ENCODE peak calls at places on chromosomes 1 and 21, in nine cellular contexts. J is pancreas; V is activated CD8-positive, alpha-beta T cell treated with anti-CD3 and anti-CD28 coated beads, Interleukin-2, amount 10 ng/mL, durations not matched to agents 7 days and 5 days; H is posterior vena cava; P is skeletal muscle cell; Z is SIG-M5; X is mammary epithelial cell; O is GM23248; F is stimulated activated CD4-positive, alpha-beta T cell treated with anti-CD3 and anti-CD28 coated beads, Interleukin-12 subunit alpha, Interleukin-12 subunit beta, amount 100 ng/mL, for 4 hours. S is an unnamed sample.

GRCh38 chr1:39183503-39184353 is 20.8 kb upstream of the MACF1 start:
- DNase-seq in Z (peak), J (no peak), X (peak), H (no peak), V (peak), P (peak), O (peak), F (peak), S (no peak)

GRCh38 chr1:247287460-247287859 is 31.6 kb downstream of the VN1R5 start:
- DNase-seq in X (no peak), Z (no peak), F (no peak), O (no peak), V (no peak), J (no peak), H (no peak), P (no peak), S (no peak)

GRCh38 chr1:36248250-36248894 is 24.1 kb downstream of the THRAP3 start:
- DNase-seq in F (no peak), J (no peak), Z (no peak), V (no peak), X (peak), H (peak), P (peak), O (peak), S (no peak)

GRCh38 chr1:169877800-169878491 is 15.8 kb downstream of the SCYL3 start:
- DNase-seq in F (no peak), Z (no peak), X (no peak), J (no peak), P (peak), O (peak), H (no peak), V (no peak), S (no peak)

GRCh38 chr1:30732277-30732996 is 9.1 kb upstream of the MATN1 start:
- DNase-seq in X (peak), Z (no peak), J (peak), O (peak), H (no peak), F (no peak), P (peak), V (no peak), S (no peak)

GRCh38 chr1:68384321-68384813 is 65.4 kb downstream of the RPE65 start:
- DNase-seq in H (no peak), V (no peak), P (peak), O (peak), F (no peak), Z (no peak), J (no peak), X (peak), S (no peak)

GRCh38 chr1:164961714-164962113 is 394.8 kb downstream of the LMX1A start:
- DNase-seq in O (no peak), J (no peak), V (no peak), H (no peak), Z (no peak), F (no peak), X (peak), P (no peak), S (no peak)

GRCh38 chr1:2821373-2821955 is 20.0 kb upstream of the TTC34 start:
- DNase-seq in Z (no peak), X (no peak), F (no peak), O (no peak), H (no peak), P (no peak), V (no peak), J (peak), S (peak)

GRCh38 chr1:153441238-153441755 is 19.2 kb downstream of the S100A7 start:
- DNase-seq in Z (no peak), O (no peak), P (no peak), X (no peak), F (no peak), H (no peak), J (no peak), V (no peak), S (no peak)

GRCh38 chr1:212247179-212247721 is 38.0 kb upstream of the PPP2R5A start:
- DNase-seq in O (peak), F (no peak), X (no peak), H (no peak), J (no peak), Z (no peak), P (peak), V (no peak), S (no peak)

GRCh38 chr1:238152119-238152518 is 261.4 kb upstream of the ZP4 start:
- DNase-seq in P (no peak), J (no peak), F (no peak), X (peak), H (no peak), O (no peak), V (no peak), Z (no peak), S (no peak)

GRCh38 chr1:10555635-10556429 is 81.1 kb downstream of the PEX14 start:
- DNase-seq in F (no peak), O (no peak), P (no peak), J (no peak), Z (no peak), V (no peak), X (peak), H (no peak), S (no peak)

GRCh38 chr1:150362721-150363425 is 1.1 kb upstream of the RPRD2 start:
- DNase-seq in H (no peak), F (peak), P (no peak), Z (no peak), O (peak), V (no peak), J (no peak), X (no peak), S (no peak)

GRCh38 chr1:162612606-162613400 is 19.5 kb upstream of the DDR2 start:
- DNase-seq in P (peak), F (no peak), Z (no peak), J (no peak), V (no peak), O (peak), H (peak), X (no peak), S (no peak)

GRCh38 chr1:101520302-101520701 is 283.5 kb downstream of the S1PR1 start:
- DNase-seq in X (peak), Z (no peak), J (no peak), V (peak), F (no peak), H (no peak), P (no peak), O (peak), S (no peak)

GRCh38 chr1:204684551-204685235 is 845 bp downstream of the LRRN2 start:
- DNase-seq in J (peak), Z (no peak), F (no peak), H (no peak), O (no peak), V (peak), P (no peak), X (no peak), S (no peak)

GRCh38 chr1:24127801-24128363 is 15.1 kb downstream of the IL22RA1 start:
- DNase-seq in F (no peak), X (no peak), Z (no peak), O (no peak), J (no peak), P (no peak), V (no peak), H (peak), S (no peak)

GRCh38 chr1:31574749-31575372 is 1.5 kb upstream of the TINAGL1 start:
- DNase-seq in O (peak), Z (no peak), J (no peak), F (no peak), X (peak), P (no peak), V (no peak), H (no peak), S (no peak)

GRCh38 chr21:35491114-35491513 is 442.0 kb upstream of the RUNX1 start:
- DNase-seq in V (no peak), H (no peak), F (no peak), P (no peak), X (no peak), J (no peak), Z (no peak), O (no peak), S (no peak)

GRCh38 chr1:233328661-233329498 is 1.4 kb downstream of the MAP3K21 start:
- DNase-seq in X (peak), P (no peak), J (peak), O (peak), V (no peak), F (no peak), Z (no peak), H (peak), S (peak)

GRCh38 chr1:38046884-38047602 is 450 bp upstream of the POU3F1 start:
- DNase-seq in Z (no peak), F (peak), J (peak), O (peak), P (peak), V (peak), H (peak), X (peak), S (peak)

GRCh38 chr1:46520063-46520911 is 30.7 kb downstream of the DMBX1 start:
- DNase-seq in H (peak), X (peak), F (no peak), Z (no peak), P (no peak), J (peak), O (peak), V (no peak), S (peak)

GRCh38 chr1:203346755-203347102 is 4.2 kb downstream of the FMOD start:
- DNase-seq in X (no peak), Z (no peak), J (no peak), V (no peak), O (no peak), P (no peak), H (no peak), F (no peak), S (no peak)

GRCh38 chr1:180926164-180926981 is 13.7 kb downstream of the KIAA1614 start:
- DNase-seq in V (peak), P (peak), O (peak), F (peak), J (peak), X (no peak), H (no peak), Z (no peak), S (peak)

GRCh38 chr1:58818991-58819390 is 35.1 kb upstream of the JUN start:
- DNase-seq in H (no peak), Z (no peak), P (no peak), O (no peak), J (no peak), F (no peak), V (no peak), X (no peak), S (no peak)

GRCh38 chr1:226938903-226939438 is 1.1 kb upstream of the COQ8A start:
- DNase-seq in P (no peak), Z (no peak), H (no peak), V (no peak), X (peak), J (no peak), F (no peak), O (peak), S (no peak)

S was measured in Right ventricle myocardium inferior.